ENCODE peak calls at places on chromosome 4, in five cellular contexts. N, T, K, G and E are unnamed samples.

GRCh38 chr4:8029689-8030088 is 90.0 kb upstream of the AFAP1 start:
- DNase-seq in G (no peak), N (peak; percentile 68), K (no peak), T (no peak), E (no peak)

GRCh38 chr4:136392576-136392975 is 1139.7 kb downstream of the PCDH18 start:
- DNase-seq in G (no peak), N (peak; percentile 2), T (no peak), K (no peak), E (no peak)

GRCh38 chr4:24551492-24552330 is 32.6 kb downstream of the DHX15 start:
- DNase-seq in G (no peak), T (no peak), N (no peak), K (no peak), E (no peak)

GRCh38 chr4:37453004-37453360 is 208.4 kb downstream of the NWD2 start:
- DNase-seq in G (no peak), T (peak; percentile 67), N (peak; percentile 86), K (no peak), E (peak; percentile 35)

GRCh38 chr4:7313361-7313811 is 121.0 kb downstream of the SORCS2 start:
- DNase-seq in T (no peak), K (no peak), G (no peak), N (no peak), E (no peak)

GRCh38 chr4:141730805-141731204 is 94.4 kb downstream of the IL15 start:
- DNase-seq in G (no peak), N (no peak), T (no peak), K (no peak), E (no peak)

GRCh38 chr4:132691668-132692067 is 457.4 kb upstream of the PCDH10 start:
- DNase-seq in G (no peak), N (no peak), T (no peak), K (no peak), E (no peak)

GRCh38 chr4:179163147-179163546 is 1720.9 kb upstream of the AGA start:
- DNase-seq in N (no peak), K (no peak), T (no peak), G (no peak), E (no peak)

GRCh38 chr4:74621616-74622015 is 172.7 kb downstream of the BTC start:
- DNase-seq in G (no peak), K (no peak), N (peak; percentile 64), T (no peak), E (no peak)

GRCh38 chr4:73609688-73610087 is 10.5 kb downstream of the RASSF6 start:
- DNase-seq in N (peak; percentile 49), T (no peak), K (no peak), G (no peak), E (no peak)

GRCh38 chr4:161486454-161486853 is 677.3 kb downstream of the FSTL5 start:
- DNase-seq in K (no peak), N (no peak), T (no peak), G (no peak), E (no peak)

GRCh38 chr4:41174444-41174843 is 39.9 kb downstream of the APBB2 start:
- DNase-seq in G (no peak), N (peak; percentile 62), T (no peak), K (no peak), E (no peak)

GRCh38 chr4:4569036-4569435 is 27.2 kb upstream of the STX18 start:
- DNase-seq in T (no peak), K (no peak), G (no peak), N (no peak), E (no peak)

GRCh38 chr4:122623637-122624036 is 2.8 kb upstream of the IL21 start:
- DNase-seq in K (no peak), G (no peak), T (no peak), N (no peak), E (no peak)

GRCh38 chr4:77996076-77996475 is 61.0 kb upstream of the FRAS1 start:
- DNase-seq in G (no peak), T (no peak), K (no peak), N (no peak), E (no peak)

GRCh38 chr4:2931765-2932560 is 31.2 kb downstream of the NOP14 start:
- DNase-seq in T (no peak), G (no peak), K (no peak), N (no peak), E (no peak)

GRCh38 chr4:71052034-71052433 is 58.6 kb downstream of the DCK start:
- DNase-seq in T (no peak), N (no peak), G (no peak), K (no peak), E (no peak)

GRCh38 chr4:74522251-74522991 is 77.5 kb downstream of the AREG start:
- DNase-seq in G (no peak), K (no peak), N (no peak), T (no peak), E (no peak)

GRCh38 chr4:96315815-96316214 is 475.9 kb downstream of the PDHA2 start:
- DNase-seq in G (no peak), T (no peak), N (no peak), K (no peak), E (no peak)

GRCh38 chr4:149322203-149322602 is 493.4 kb downstream of the IQCM start:
- DNase-seq in G (no peak), K (no peak), T (no peak), N (no peak), E (no peak)

GRCh38 chr4:148808416-148808815 is 366.2 kb upstream of the NR3C2 start:
- DNase-seq in K (no peak), G (no peak), T (no peak), N (no peak), E (no peak)

GRCh38 chr4:176988226-176988625 is 195.5 kb upstream of the VEGFC start:
- DNase-seq in K (no peak), G (no peak), N (peak; percentile 99), T (peak; percentile 36), E (no peak)

GRCh38 chr4:122831515-122832196 is 5.0 kb downstream of the FGF2 start:
- DNase-seq in N (peak; percentile 81), G (no peak), K (no peak), T (no peak), E (no peak)

GRCh38 chr4:121721700-121722099 is 24.9 kb upstream of the ANXA5 start:
- DNase-seq in N (no peak), G (no peak), K (no peak), T (no peak), E (no peak)

GRCh38 chr4:37687175-37687525 is 974 bp upstream of the RELL1 start:
- DNase-seq in N (no peak), G (no peak), T (no peak), K (no peak), E (no peak)

GRCh38 chr4:145878501-145879435 is 59.9 kb downstream of the ZNF827 start:
- DNase-seq in K (no peak), N (no peak), G (no peak), T (no peak), E (no peak)

GRCh38 chr4:26022346-26022891 is 108.4 kb downstream of the SMIM20 start:
- DNase-seq in T (peak; percentile 8), G (no peak), K (no peak), N (peak; percentile 89), E (no peak)

GRCh38 chr4:53171797-53172196 is 194.1 kb downstream of the SCFD2 start:
- DNase-seq in G (no peak), T (no peak), K (no peak), N (no peak), E (no peak)

GRCh38 chr4:151627491-151627890 is 133.3 kb downstream of the GATB start:
- DNase-seq in T (no peak), K (no peak), N (peak; percentile 73), G (no peak), E (no peak)